ENCODE peak calls at places on chromosomes 1 and 21, in seven cellular contexts. K, Z, F, D, H, E and L are unnamed samples.

GRCh38 chr21:43728467-43729390 is 9.8 kb downstream of the PDXK start:
- DNase-seq in F (peak), E (peak), H (peak), K (no peak), D (peak), Z (peak), L (peak)

GRCh38 chr1:43137445-43138052 is 34.5 kb downstream of the EBNA1BP2 start:
- DNase-seq in F (no peak), H (no peak), Z (no peak), K (no peak), D (no peak), E (no peak), L (no peak)

GRCh38 chr1:87410771-87411170 is 82.1 kb downstream of the LMO4 start:
- DNase-seq in Z (peak), K (no peak), E (peak), F (no peak), H (peak), D (peak), L (peak)

GRCh38 chr1:26744075-26744958 is 43.4 kb upstream of the PIGV start:
- DNase-seq in K (no peak), H (peak), E (peak), Z (peak), F (peak), D (peak), L (peak)

GRCh38 chr1:54439550-54440223 is 33.5 kb upstream of the SSBP3 start:
- DNase-seq in K (no peak), Z (no peak), E (peak), H (no peak), D (no peak), F (no peak), L (no peak)

GRCh38 chr1:42164551-42165420 is at the start of gene GUCA2A:
- DNase-seq in E (peak), F (no peak), K (peak), D (no peak), H (no peak), Z (no peak), L (no peak)

GRCh38 chr21:45485686-45486442 is 56.4 kb downstream of the SLC19A1 start:
- DNase-seq in F (no peak), E (no peak), K (no peak), Z (no peak), D (no peak), H (peak), L (no peak)

GRCh38 chr21:46195595-46196195 is 11.4 kb upstream of the SPATC1L start:
- DNase-seq in K (no peak), F (no peak), D (no peak), H (no peak), Z (no peak), E (peak), L (peak)

GRCh38 chr21:44011774-44012473 is at the start of gene TRAPPC10:
- DNase-seq in Z (peak), D (peak), H (peak), F (peak), E (peak), K (peak), L (peak)

GRCh38 chr1:223815865-223816264 is 29.9 kb downstream of the TP53BP2 start:
- DNase-seq in K (no peak), F (no peak), Z (peak), E (no peak), H (no peak), D (peak), L (no peak)

GRCh38 chr1:216621536-216621935 is 101.7 kb downstream of the ESRRG start:
- DNase-seq in K (no peak), D (no peak), F (no peak), E (no peak), Z (no peak), H (no peak), L (no peak)

GRCh38 chr1:193905288-193906085 is 719.1 kb upstream of the B3GALT2 start:
- DNase-seq in F (no peak), E (no peak), K (no peak), Z (peak), H (no peak), D (peak), L (no peak)

GRCh38 chr1:24323281-24323680 is 4.1 kb downstream of the GRHL3 start:
- DNase-seq in H (no peak), Z (no peak), D (peak), K (no peak), E (no peak), F (no peak), L (no peak)

GRCh38 chr1:204828352-204828850 is 42.3 kb upstream of the NFASC start:
- DNase-seq in D (peak), Z (no peak), F (no peak), E (peak), H (peak), K (peak), L (peak)

GRCh38 chr1:156468693-156469345 is 31.8 kb downstream of the MEF2D start:
- DNase-seq in D (no peak), Z (no peak), E (no peak), K (no peak), H (no peak), F (no peak), L (no peak)

GRCh38 chr1:156471496-156472490 is 28.8 kb downstream of the MEF2D start:
- DNase-seq in D (peak), K (peak), E (peak), F (no peak), Z (no peak), H (peak), L (peak)

GRCh38 chr1:156467906-156468305 is 32.7 kb downstream of the MEF2D start:
- DNase-seq in D (no peak), K (no peak), F (no peak), E (no peak), Z (no peak), H (no peak), L (no peak)

GRCh38 chr1:156467385-156467784 is 33.2 kb downstream of the MEF2D start:
- DNase-seq in D (no peak), H (no peak), F (no peak), E (no peak), K (no peak), Z (no peak), L (no peak)

GRCh38 chr1:156470483-156470882 is 30.1 kb downstream of the MEF2D start:
- DNase-seq in H (no peak), F (no peak), D (no peak), E (no peak), K (no peak), Z (no peak), L (no peak)
- TF ChIP-seq CTCF in H (no peak), F (no peak), D (no peak), E (no peak), K (no peak), Z (no peak), L (no peak)

GRCh38 chr1:7069888-7070287 is 284.6 kb downstream of the CAMTA1 start:
- DNase-seq in H (no peak), E (no peak), F (no peak), D (no peak), Z (no peak), K (no peak), L (no peak)

GRCh38 chr1:7068552-7068951 is 283.3 kb downstream of the CAMTA1 start:
- DNase-seq in H (no peak), F (no peak), D (no peak), K (no peak), Z (no peak), E (no peak), L (no peak)

GRCh38 chr1:7070389-7071029 is 285.3 kb downstream of the CAMTA1 start:
- DNase-seq in Z (peak), E (peak), F (peak), K (peak), H (peak), D (peak), L (peak)
- H3K4me3 ChIP-seq in Z (peak), E (peak), F (no peak), K (no peak), H (peak), D (peak), L (peak)

GRCh38 chr1:21198929-21199328 is 22.2 kb upstream of the EIF4G3 start:
- DNase-seq in Z (no peak), K (no peak), H (no peak), F (no peak), E (no peak), D (no peak), L (no peak)
- TF ChIP-seq CTCF in Z (no peak), K (no peak), H (no peak), F (no peak), E (no peak), D (no peak), L (no peak)

GRCh38 chr1:184039126-184039525 is 1.6 kb upstream of the COLGALT2 start:
- DNase-seq in Z (no peak), E (no peak), F (no peak), D (no peak), H (no peak), K (no peak), L (no peak)
- H3K4me3 ChIP-seq in Z (no peak), E (no peak), F (no peak), D (no peak), H (no peak), K (no peak), L (no peak)